ENCODE peak calls at places on chromosomes 11 and 22, in five cellular contexts. N, D, L, S and U are unnamed samples. For H3K4me1 and H3K36me3, the result is how much of the 10 kb centered on the place peaks cover.

GRCh38 chr11:74822187-74822586 is 73.5 kb downstream of the RNF169 start:
- DNase-seq in D (no peak), S (no peak), L (no peak), N (no peak), U (no peak)

GRCh38 chr11:19276859-19277808 is 36.4 kb upstream of the E2F8 start:
- DNase-seq in N (no peak), L (no peak), D (no peak), S (no peak), U (no peak)

GRCh38 chr22:44584256-44584902 is 86.3 kb upstream of the RTL6 start:
- DNase-seq in L (no peak), S (peak), D (peak), N (peak), U (no peak)

GRCh38 chr11:67389477-67389876 is 2.3 kb upstream of the RAD9A start:
- DNase-seq in S (peak), D (no peak), N (peak), L (no peak), U (no peak)

GRCh38 chr11:64874308-64874707 is 4.1 kb downstream of the EHD1 start:
- DNase-seq in L (no peak), N (no peak), S (peak), D (no peak), U (no peak)

GRCh38 chr22:45064313-45065268 is 54.8 kb upstream of the PHF21B start:
- DNase-seq in L (no peak), S (no peak), N (no peak), D (no peak), U (peak)

GRCh38 chr11:35387341-35387982 is 31.9 kb downstream of the SLC1A2 start:
- DNase-seq in L (no peak), S (no peak), N (no peak), D (no peak), U (no peak)

GRCh38 chr11:17597770-17598169 is 50.7 kb downstream of the OTOG start:
- DNase-seq in D (no peak), N (no peak), L (peak), S (no peak), U (no peak)

GRCh38 chr11:65053826-65054503 is 4.4 kb downstream of the NAALADL1 start:
- DNase-seq in D (no peak), N (no peak), S (no peak), L (no peak), U (peak)

GRCh38 chr11:42315267-42315666 is 855.8 kb upstream of the LRRC4C start:
- DNase-seq in L (no peak), S (no peak), N (no peak), D (no peak), U (no peak)

GRCh38 chr11:34972892-34973291 is 56.5 kb downstream of the PDHX start:
- DNase-seq in N (no peak), L (no peak), D (no peak), S (no peak), U (no peak)

GRCh38 chr22:19357270-19358105 is 66.0 kb upstream of the CLTCL1 start:
- DNase-seq in L (no peak), N (no peak), S (no peak), D (no peak), U (no peak)

GRCh38 chr11:31903225-31904074 is 92.3 kb upstream of the PAX6 start:
- DNase-seq in D (no peak), L (no peak), S (peak), N (no peak), U (no peak)

GRCh38 chr11:110777765-110778164 is 65.5 kb upstream of the ARHGAP20 start:
- DNase-seq in N (no peak), L (no peak), S (no peak), D (no peak), U (no peak)

GRCh38 chr11:69718147-69718546 is 14.3 kb upstream of the FGF19 start:
- DNase-seq in S (peak), N (peak), D (no peak), L (no peak), U (no peak)

GRCh38 chr11:66069715-66070603 is at the start of gene PACS1:
- DNase-seq in S (peak), N (peak), D (peak), L (peak), U (peak)

GRCh38 chr22:27776410-27776958 is 25.1 kb downstream of the MN1 start:
- DNase-seq in N (no peak), L (no peak), S (no peak), D (no peak), U (no peak)

GRCh38 chr11:86806903-86807302 is 6.6 kb downstream of the PRSS23 start:
- DNase-seq in D (no peak), S (no peak), L (no peak), N (no peak), U (no peak)
- H3K4me3 ChIP-seq in D (no peak), S (no peak), L (no peak), N (no peak), U (no peak)

DNA sequence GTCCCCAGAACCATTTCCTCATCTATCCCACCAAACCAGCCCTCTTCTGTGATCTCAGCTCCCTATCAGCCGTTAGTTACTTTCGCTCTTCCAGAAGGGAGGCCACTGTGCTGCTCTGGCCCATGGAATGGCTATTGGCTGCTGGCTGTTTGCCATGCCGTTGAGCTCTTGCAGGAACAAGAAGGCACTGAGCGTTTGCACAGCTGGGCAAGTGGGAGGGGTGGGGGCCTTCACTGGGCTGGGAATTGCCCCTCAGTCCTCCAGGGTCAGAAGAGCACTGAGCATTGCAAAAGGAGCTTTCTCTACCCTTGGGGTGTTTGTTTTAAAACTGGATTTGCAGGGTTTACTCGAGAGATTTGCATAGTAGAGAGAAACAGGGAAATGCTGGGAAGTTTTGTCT is 129.0 kb upstream of the PARVA start:
- DNase-seq in D (peak), S (peak), L (peak), N (peak), U (no peak)
- H3K4me1 ChIP-seq in D (under half), S (half or more), L (half or more), N (under half), U (under half)

DNA sequence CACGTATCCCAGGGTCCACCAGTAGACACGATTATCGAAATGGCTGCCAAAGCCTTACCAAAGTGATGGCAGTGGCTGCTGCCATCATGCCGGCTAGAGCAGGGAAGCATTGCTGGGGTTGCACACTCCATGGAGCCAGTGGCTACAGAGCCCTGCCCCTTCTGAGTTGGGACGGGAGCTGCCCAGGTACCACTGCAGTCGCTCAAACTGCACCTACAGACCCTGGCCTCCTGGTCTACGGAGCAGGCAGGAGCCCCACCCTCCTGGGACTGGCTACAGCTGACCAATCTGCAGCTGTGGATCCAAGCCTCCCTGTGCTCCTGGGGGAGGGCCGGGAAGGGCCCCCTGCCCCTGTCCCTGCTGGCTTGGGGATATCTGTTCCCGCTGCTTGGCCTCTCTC is 111.4 kb downstream of the ATG16L2 start:
- DNase-seq in L (no peak), D (no peak), S (no peak), N (no peak), U (no peak)
- H3K36me3 ChIP-seq in L (under half), D (under half), S (under half), N (under half), U (under half)

DNA sequence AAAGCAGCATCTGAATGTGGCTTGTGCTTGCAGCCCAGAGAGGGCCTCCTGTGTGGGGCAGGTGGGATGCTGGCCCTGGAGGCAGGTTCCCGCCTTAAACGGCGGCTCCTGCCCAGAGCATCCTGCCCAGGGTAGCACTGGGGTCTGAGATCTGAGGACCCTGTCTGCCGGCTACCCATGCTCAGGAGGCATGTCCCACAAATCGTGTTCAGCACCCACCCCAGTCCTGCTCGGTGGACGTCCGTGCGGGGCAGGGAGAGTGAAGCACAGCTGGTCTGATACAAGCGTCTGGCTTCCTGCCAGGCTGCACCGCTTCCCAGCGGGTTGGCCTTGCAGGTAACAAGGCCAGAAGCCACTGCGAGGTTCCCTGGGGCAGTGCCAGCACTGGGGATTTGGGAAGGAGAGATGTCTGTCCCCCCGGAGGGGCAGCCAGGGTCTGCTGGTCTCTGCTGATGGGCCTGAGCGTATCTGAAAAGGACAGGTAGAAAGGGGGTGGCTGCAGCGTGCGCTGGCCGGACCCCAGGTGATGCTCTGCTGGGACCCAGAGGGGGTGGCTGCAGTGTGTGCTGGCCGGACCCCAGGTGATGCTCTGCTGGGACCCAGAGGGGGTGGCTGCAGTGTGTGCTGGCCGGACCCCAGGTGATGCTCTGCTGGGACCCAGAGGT is 3.6 kb downstream of the TRABD start:
- DNase-seq in N (peak), S (peak), L (no peak), D (no peak), U (no peak)
- H3K4me3 ChIP-seq in N (no peak), S (no peak), L (no peak), D (no peak), U (peak)

DNA sequence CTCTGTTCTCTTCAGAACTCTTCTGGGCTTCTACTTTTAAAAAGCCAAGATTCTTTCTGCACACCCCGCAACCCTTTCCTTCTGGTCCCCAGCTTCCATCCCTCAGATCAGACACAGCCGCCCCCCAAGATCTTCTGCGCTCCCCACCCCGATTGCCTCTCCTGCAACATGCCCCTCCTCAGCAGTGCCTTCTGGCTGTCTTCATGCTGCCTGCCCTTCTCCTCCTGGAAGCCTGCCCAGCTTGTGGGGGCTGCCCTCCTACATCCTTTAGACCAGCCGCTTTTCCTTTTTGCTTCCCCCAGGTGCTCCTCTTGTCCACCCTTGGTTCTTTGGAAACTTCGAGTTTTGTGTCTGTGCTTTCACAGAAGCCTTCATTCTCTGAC is 144.2 kb downstream of the FEZ1 start:
- DNase-seq in D (no peak), N (no peak), S (no peak), L (no peak), U (no peak)
- H3K4me1 ChIP-seq in D (under half), N (under half), S (under half), L (under half), U (under half)

GRCh38 chr22:31952459-31952858 is 8.1 kb downstream of the YWHAH start:
- DNase-seq in S (no peak), L (no peak), N (no peak), D (no peak), U (no peak)

GRCh38 chr22:31954535-31955326 is 10.4 kb downstream of the YWHAH start:
- DNase-seq in L (peak), N (no peak), D (peak), S (no peak), U (no peak)

GRCh38 chr22:31951201-31952093 is 7.1 kb downstream of the YWHAH start:
- DNase-seq in N (no peak), S (no peak), D (peak), L (no peak), U (no peak)

GRCh38 chr22:31952094-31952401 is 7.7 kb downstream of the YWHAH start:
- DNase-seq in N (no peak), L (no peak), S (no peak), D (no peak), U (no peak)

GRCh38 chr22:31953251-31953650 is 8.9 kb downstream of the YWHAH start:
- DNase-seq in N (no peak), S (no peak), L (no peak), D (no peak), U (no peak)
- H3K36me3 ChIP-seq in N (half or more), S (under half), L (under half), D (under half), U (under half)

GRCh38 chr11:132451942-132452601 is 1080.2 kb downstream of the OPCML start:
- DNase-seq in N (no peak), L (no peak), D (no peak), S (no peak), U (no peak)

GRCh38 chr11:132457445-132457844 is 1074.9 kb downstream of the OPCML start:
- DNase-seq in L (no peak), S (no peak), D (no peak), N (no peak), U (no peak)

GRCh38 chr11:132453411-132453810 is 1078.9 kb downstream of the OPCML start:
- DNase-seq in S (no peak), D (no peak), N (no peak), L (no peak), U (no peak)

GRCh38 chr11:132452616-132453015 is 1079.7 kb downstream of the OPCML start:
- DNase-seq in D (no peak), N (no peak), L (no peak), S (no peak), U (no peak)

DNA sequence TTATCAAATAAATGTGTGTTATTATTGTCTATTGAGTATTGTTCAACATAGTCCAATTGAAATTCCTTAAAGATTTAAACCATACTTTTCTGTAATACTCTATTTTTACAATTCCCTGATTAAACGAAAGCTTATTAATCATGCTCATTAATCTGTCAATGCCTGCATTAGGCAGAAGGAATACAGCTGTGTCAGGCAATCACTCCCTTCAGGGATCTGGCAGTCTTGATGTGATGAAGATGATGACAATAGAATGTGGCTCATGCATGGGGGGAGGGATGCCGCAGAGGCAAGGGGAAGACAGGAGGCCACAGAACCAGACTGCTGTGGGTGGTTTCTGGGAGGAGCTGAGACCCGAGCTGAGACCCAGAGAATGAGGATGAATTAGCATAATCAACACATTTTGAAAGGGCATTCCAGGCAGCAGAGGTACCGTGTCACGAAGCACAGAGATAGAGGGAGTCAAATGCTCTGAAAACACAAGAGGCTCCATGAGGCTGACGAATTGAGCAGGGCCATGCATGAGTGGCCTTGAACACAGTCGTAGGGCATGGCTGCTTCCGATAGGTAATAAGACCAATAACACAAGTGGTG is 1075.5 kb downstream of the OPCML start:
- DNase-seq in L (no peak), S (no peak), D (no peak), N (no peak), U (no peak)
- H3K4me3 ChIP-seq in L (no peak), S (no peak), D (no peak), N (no peak), U (no peak)

GRCh38 chr11:47986219-47986618 is 5.9 kb downstream of the PTPRJ start:
- DNase-seq in S (no peak), D (no peak), L (no peak), N (no peak), U (no peak)
- H3K4me1 ChIP-seq in S (under half), D (under half), L (under half), N (under half), U (under half)

DNA sequence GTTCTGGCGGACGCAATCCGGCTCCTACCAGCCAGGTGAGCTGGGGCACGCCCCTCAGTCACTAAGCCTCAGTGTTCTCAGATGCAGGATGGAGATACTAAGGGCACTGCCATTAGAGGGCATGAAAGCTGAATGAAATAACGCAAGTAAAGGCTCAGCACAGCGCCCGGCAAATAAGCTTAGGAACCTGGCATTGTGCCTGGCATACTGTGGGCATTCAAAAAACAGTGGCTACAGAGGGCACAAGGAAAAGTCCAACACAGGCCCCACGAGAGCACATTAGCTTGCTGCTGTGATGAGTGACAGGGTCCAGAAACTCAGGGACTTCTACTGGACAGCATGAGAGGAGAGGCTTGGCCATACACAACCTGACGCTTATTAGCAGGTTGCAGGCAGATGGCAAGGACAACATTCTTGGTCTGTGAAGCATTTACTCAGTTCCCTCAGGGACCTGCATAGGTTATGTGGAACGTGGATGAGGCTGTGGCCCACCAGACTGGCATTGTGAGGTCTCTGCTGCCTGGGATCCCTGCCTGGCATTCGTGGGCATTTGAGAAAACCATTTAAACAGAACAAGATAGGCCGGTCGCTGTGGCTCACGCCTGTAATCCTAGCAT is 12.2 kb downstream of the TXN2 start:
- DNase-seq in D (no peak), N (no peak), L (no peak), S (peak), U (no peak)
- H3K36me3 ChIP-seq in D (under half), N (under half), L (under half), S (under half), U (half or more)